ENCODE peak calls at places on chromosomes 4 and X, in ten cellular contexts. One of them, this sample, is unnamed.

GRCh38 chr4:93748943-93749342 is 79.6 kb upstream of the ATOH1 start:
- DNase-seq in HL-60: no peak
- DNase-seq in breast epithelium: no peak
- DNase-seq in sigmoid colon: no peak
- DNase-seq in SK-N-SH: no peak
- DNase-seq in esophagus muscularis mucosa: no peak
- DNase-seq in spleen: no peak
- DNase-seq in stomach: no peak
- DNase-seq in prostate gland: no peak
- DNase-seq in endothelial cell of umbilical vein: no peak
- DNase-seq in this sample: no peak

GRCh38 chr4:156606444-156607197 is 365.0 kb downstream of the PDGFC start:
- DNase-seq in esophagus muscularis mucosa: no peak
- DNase-seq in SK-N-SH: no peak
- DNase-seq in stomach: no peak
- DNase-seq in spleen: no peak
- DNase-seq in endothelial cell of umbilical vein: no peak
- DNase-seq in breast epithelium: no peak
- DNase-seq in sigmoid colon: no peak
- DNase-seq in HL-60: no peak
- DNase-seq in prostate gland: no peak
- DNase-seq in this sample: no peak

GRCh38 chr4:55503164-55503563 is 43.5 kb downstream of the CLOCK start:
- DNase-seq in endothelial cell of umbilical vein: peak; percentile 3
- DNase-seq in breast epithelium: no peak
- DNase-seq in spleen: no peak
- DNase-seq in prostate gland: no peak
- DNase-seq in sigmoid colon: no peak
- DNase-seq in SK-N-SH: no peak
- DNase-seq in esophagus muscularis mucosa: no peak
- DNase-seq in stomach: no peak
- DNase-seq in HL-60: no peak
- DNase-seq in this sample: no peak

GRCh38 chr4:151259752-151260151 is 17.2 kb upstream of the PRSS48 start:
- DNase-seq in esophagus muscularis mucosa: no peak
- DNase-seq in endothelial cell of umbilical vein: no peak
- DNase-seq in HL-60: no peak
- DNase-seq in stomach: no peak
- DNase-seq in spleen: no peak
- DNase-seq in sigmoid colon: no peak
- DNase-seq in prostate gland: no peak
- DNase-seq in SK-N-SH: no peak
- DNase-seq in breast epithelium: no peak
- DNase-seq in this sample: no peak

GRCh38 chr4:16224264-16224663 is 2.0 kb downstream of the TAPT1 start:
- DNase-seq in prostate gland: no peak
- DNase-seq in esophagus muscularis mucosa: no peak
- DNase-seq in spleen: no peak
- DNase-seq in stomach: no peak
- DNase-seq in sigmoid colon: no peak
- DNase-seq in HL-60: no peak
- DNase-seq in SK-N-SH: peak; percentile 24
- DNase-seq in breast epithelium: no peak
- DNase-seq in endothelial cell of umbilical vein: no peak
- DNase-seq in this sample: no peak

GRCh38 chr4:91147067-91147466 is 1019.9 kb downstream of the CCSER1 start:
- DNase-seq in esophagus muscularis mucosa: no peak
- DNase-seq in spleen: peak; percentile 59
- DNase-seq in prostate gland: no peak
- DNase-seq in endothelial cell of umbilical vein: no peak
- DNase-seq in breast epithelium: no peak
- DNase-seq in sigmoid colon: peak; percentile 34
- DNase-seq in HL-60: no peak
- DNase-seq in SK-N-SH: no peak
- DNase-seq in stomach: no peak
- DNase-seq in this sample: no peak

GRCh38 chrX:107700317-107700774 is 72.0 kb downstream of the PRPS1 start:
- DNase-seq in spleen: peak; percentile 56
- DNase-seq in stomach: no peak
- DNase-seq in prostate gland: no peak
- DNase-seq in endothelial cell of umbilical vein: no peak
- DNase-seq in SK-N-SH: no peak
- DNase-seq in breast epithelium: no peak
- DNase-seq in sigmoid colon: peak; percentile 80
- DNase-seq in esophagus muscularis mucosa: no peak
- DNase-seq in HL-60: no peak
- DNase-seq in this sample: peak; percentile 67

GRCh38 chrX:153958605-153959004 is 13.0 kb downstream of the HCFC1 start:
- DNase-seq in stomach: no peak
- DNase-seq in prostate gland: no peak
- DNase-seq in HL-60: no peak
- DNase-seq in endothelial cell of umbilical vein: no peak
- DNase-seq in esophagus muscularis mucosa: no peak
- DNase-seq in sigmoid colon: peak; percentile 62
- DNase-seq in breast epithelium: no peak
- DNase-seq in SK-N-SH: no peak
- DNase-seq in spleen: peak; percentile 66
- DNase-seq in this sample: no peak

GRCh38 chr4:182486895-182487294 is 243.7 kb downstream of the TENM3 start:
- DNase-seq in sigmoid colon: no peak
- DNase-seq in esophagus muscularis mucosa: no peak
- DNase-seq in breast epithelium: no peak
- DNase-seq in HL-60: no peak
- DNase-seq in spleen: no peak
- DNase-seq in SK-N-SH: no peak
- DNase-seq in stomach: no peak
- DNase-seq in prostate gland: no peak
- DNase-seq in endothelial cell of umbilical vein: no peak
- DNase-seq in this sample: no peak

GRCh38 chr4:102620697-102621497 is 119.7 kb downstream of the NFKB1 start:
- DNase-seq in SK-N-SH: peak; percentile 33
- DNase-seq in prostate gland: no peak
- DNase-seq in HL-60: peak; percentile 20
- DNase-seq in endothelial cell of umbilical vein: peak; percentile 67
- DNase-seq in sigmoid colon: no peak
- DNase-seq in spleen: no peak
- DNase-seq in esophagus muscularis mucosa: no peak
- DNase-seq in breast epithelium: peak; percentile 34
- DNase-seq in stomach: peak; percentile 58
- DNase-seq in this sample: no peak

GRCh38 chrX:40146471-40147398 is 49.0 kb upstream of the BCOR start:
- DNase-seq in spleen: peak; percentile 83
- DNase-seq in HL-60: peak; percentile 46
- DNase-seq in esophagus muscularis mucosa: no peak
- DNase-seq in stomach: no peak
- DNase-seq in prostate gland: no peak
- DNase-seq in sigmoid colon: peak; percentile 75
- DNase-seq in breast epithelium: no peak
- DNase-seq in SK-N-SH: peak; percentile 65
- DNase-seq in endothelial cell of umbilical vein: no peak
- DNase-seq in this sample: no peak

DNA sequence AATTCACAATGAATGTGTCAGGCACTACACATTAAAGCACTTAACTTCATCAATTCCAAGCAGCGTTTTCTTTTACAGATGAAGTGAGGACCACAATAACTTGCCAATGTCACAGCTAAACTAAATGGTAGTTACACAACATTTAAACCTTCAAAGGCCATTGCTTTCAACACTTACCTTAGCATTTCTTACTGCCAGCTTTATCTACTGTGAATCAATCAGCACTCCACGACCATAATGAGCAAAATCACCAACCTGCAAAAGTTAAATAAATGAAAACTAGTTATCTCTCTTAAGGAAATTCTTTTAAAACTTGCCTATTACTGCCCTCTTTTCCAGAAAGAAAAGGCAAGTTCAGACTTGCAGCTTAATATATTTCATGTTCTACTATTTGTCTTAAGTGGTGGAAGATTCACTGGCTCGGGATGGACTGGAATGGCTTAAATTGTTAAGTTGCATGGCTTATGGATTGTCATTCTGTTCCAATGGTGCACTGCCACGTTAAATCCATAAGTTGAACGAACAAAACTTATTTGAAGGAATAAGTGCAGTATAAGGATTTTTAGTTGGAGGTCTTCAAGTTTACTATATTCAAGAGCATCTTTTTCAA is 8.3 kb downstream of the RBMX start:
- DNase-seq in SK-N-SH: no peak
- DNase-seq in prostate gland: no peak
- DNase-seq in esophagus muscularis mucosa: no peak
- DNase-seq in breast epithelium: no peak
- DNase-seq in stomach: no peak
- DNase-seq in endothelial cell of umbilical vein: no peak
- DNase-seq in spleen: no peak
- DNase-seq in sigmoid colon: no peak
- DNase-seq in HL-60: no peak
- DNase-seq in this sample: no peak
- TF ChIP-seq POLR2AphosphoS5 in SK-N-SH: no peak
- TF ChIP-seq POLR2AphosphoS5 in prostate gland: no peak
- TF ChIP-seq POLR2AphosphoS5 in esophagus muscularis mucosa: no peak
- TF ChIP-seq POLR2AphosphoS5 in breast epithelium: no peak
- TF ChIP-seq POLR2AphosphoS5 in stomach: no peak
- TF ChIP-seq POLR2AphosphoS5 in endothelial cell of umbilical vein: no peak
- TF ChIP-seq POLR2AphosphoS5 in spleen: no peak
- TF ChIP-seq POLR2AphosphoS5 in sigmoid colon: no peak
- TF ChIP-seq POLR2AphosphoS5 in HL-60: no peak
- TF ChIP-seq POLR2AphosphoS5 in this sample: no peak

GRCh38 chr4:99087887-99088484 is 602 bp downstream of the ADH5 start:
- DNase-seq in breast epithelium: peak; percentile 80
- DNase-seq in SK-N-SH: peak; percentile 39
- DNase-seq in HL-60: peak; percentile 37
- DNase-seq in prostate gland: peak; percentile 79
- DNase-seq in esophagus muscularis mucosa: peak; percentile 95
- DNase-seq in spleen: no peak
- DNase-seq in endothelial cell of umbilical vein: peak; percentile 72
- DNase-seq in sigmoid colon: peak; percentile 95
- DNase-seq in stomach: peak; percentile 69
- DNase-seq in this sample: peak; percentile 87

GRCh38 chr4:99084595-99084994 is 4.0 kb downstream of the ADH5 start:
- DNase-seq in prostate gland: no peak
- DNase-seq in SK-N-SH: no peak
- DNase-seq in esophagus muscularis mucosa: no peak
- DNase-seq in sigmoid colon: no peak
- DNase-seq in spleen: no peak
- DNase-seq in endothelial cell of umbilical vein: no peak
- DNase-seq in stomach: no peak
- DNase-seq in breast epithelium: no peak
- DNase-seq in HL-60: no peak
- DNase-seq in this sample: no peak

GRCh38 chr4:99090511-99090910 is 1.9 kb upstream of the ADH5 start:
- DNase-seq in endothelial cell of umbilical vein: no peak
- DNase-seq in stomach: no peak
- DNase-seq in sigmoid colon: no peak
- DNase-seq in breast epithelium: no peak
- DNase-seq in spleen: no peak
- DNase-seq in SK-N-SH: no peak
- DNase-seq in HL-60: no peak
- DNase-seq in prostate gland: no peak
- DNase-seq in esophagus muscularis mucosa: no peak
- DNase-seq in this sample: no peak

GRCh38 chr4:99091174-99091573 is 2.6 kb upstream of the ADH5 start:
- DNase-seq in spleen: no peak
- DNase-seq in HL-60: no peak
- DNase-seq in prostate gland: no peak
- DNase-seq in stomach: no peak
- DNase-seq in esophagus muscularis mucosa: no peak
- DNase-seq in endothelial cell of umbilical vein: no peak
- DNase-seq in SK-N-SH: no peak
- DNase-seq in breast epithelium: no peak
- DNase-seq in sigmoid colon: no peak
- DNase-seq in this sample: no peak

GRCh38 chr4:99088485-99089365 is at the start of gene ADH5:
- DNase-seq in HL-60: peak; percentile 79
- DNase-seq in prostate gland: peak; percentile 88
- DNase-seq in sigmoid colon: peak; percentile 96
- DNase-seq in stomach: peak; percentile 88
- DNase-seq in spleen: peak; percentile 96
- DNase-seq in endothelial cell of umbilical vein: peak; percentile 72
- DNase-seq in esophagus muscularis mucosa: peak; percentile 98
- DNase-seq in SK-N-SH: peak; percentile 95
- DNase-seq in breast epithelium: peak; percentile 75
- DNase-seq in this sample: peak; percentile 95
- TF ChIP-seq POLR2AphosphoS5 in HL-60: peak; percentile 90
- TF ChIP-seq POLR2AphosphoS5 in prostate gland: peak; percentile 81
- TF ChIP-seq POLR2AphosphoS5 in sigmoid colon: peak; percentile 98
- TF ChIP-seq POLR2AphosphoS5 in stomach: peak; percentile 85
- TF ChIP-seq POLR2AphosphoS5 in spleen: peak; percentile 92
- TF ChIP-seq POLR2AphosphoS5 in endothelial cell of umbilical vein: peak; percentile 71
- TF ChIP-seq POLR2AphosphoS5 in esophagus muscularis mucosa: peak; percentile 99
- TF ChIP-seq POLR2AphosphoS5 in SK-N-SH: peak; percentile 98
- TF ChIP-seq POLR2AphosphoS5 in breast epithelium: peak; percentile 78
- TF ChIP-seq POLR2AphosphoS5 in this sample: no peak

DNA sequence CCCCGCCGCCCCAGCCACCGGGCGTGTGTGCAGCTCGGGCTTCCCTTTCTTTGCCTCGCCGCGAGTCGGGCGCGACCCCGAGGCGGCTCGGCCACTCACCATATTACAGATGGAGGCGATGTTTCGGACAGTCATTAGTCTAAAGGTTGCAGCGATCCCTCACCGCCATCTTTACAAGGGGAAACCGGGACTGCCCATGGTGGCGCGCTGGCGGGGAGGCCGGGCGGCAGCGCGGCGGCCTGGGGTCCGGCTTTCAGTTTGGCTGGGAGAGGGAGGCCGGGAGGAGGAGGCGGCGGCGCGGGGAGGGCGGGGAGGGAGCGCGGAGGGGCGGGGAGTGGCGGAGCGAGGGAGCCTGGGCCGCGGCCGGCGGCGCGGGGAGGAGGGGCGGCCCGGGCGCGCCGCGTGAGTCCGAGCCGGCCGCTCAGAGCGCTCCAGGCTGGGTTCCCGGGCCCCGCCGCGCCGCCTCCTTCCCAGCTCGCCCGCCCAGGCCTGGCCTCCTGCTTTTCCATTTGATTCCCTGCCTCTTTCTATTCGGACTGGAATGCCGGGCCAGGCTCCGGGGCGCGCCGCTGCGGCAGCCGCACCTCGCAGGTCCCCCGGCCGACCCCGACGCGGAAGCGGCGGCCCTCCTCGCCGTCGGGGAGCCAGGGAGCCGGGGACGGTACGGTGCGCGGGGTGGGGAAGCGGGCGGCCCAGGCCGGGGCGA is at the start of gene USP46:
- DNase-seq in stomach: peak; percentile 81
- DNase-seq in sigmoid colon: peak; percentile 86
- DNase-seq in SK-N-SH: peak; percentile 97
- DNase-seq in breast epithelium: peak; percentile 44
- DNase-seq in spleen: peak; percentile 89
- DNase-seq in prostate gland: peak; percentile 67
- DNase-seq in esophagus muscularis mucosa: peak; percentile 93
- DNase-seq in endothelial cell of umbilical vein: peak; percentile 66
- DNase-seq in HL-60: peak; percentile 55
- DNase-seq in this sample: peak; percentile 79
- TF ChIP-seq POLR2AphosphoS5 in stomach: no peak
- TF ChIP-seq POLR2AphosphoS5 in sigmoid colon: peak; percentile 58
- TF ChIP-seq POLR2AphosphoS5 in SK-N-SH: peak; percentile 65
- TF ChIP-seq POLR2AphosphoS5 in breast epithelium: no peak
- TF ChIP-seq POLR2AphosphoS5 in spleen: peak; percentile 51
- TF ChIP-seq POLR2AphosphoS5 in prostate gland: no peak
- TF ChIP-seq POLR2AphosphoS5 in esophagus muscularis mucosa: peak; percentile 65
- TF ChIP-seq POLR2AphosphoS5 in endothelial cell of umbilical vein: peak; percentile 69
- TF ChIP-seq POLR2AphosphoS5 in HL-60: peak; percentile 71
- TF ChIP-seq POLR2AphosphoS5 in this sample: no peak

GRCh38 chr4:48268956-48269860 is at the start of gene TEC:
- DNase-seq in esophagus muscularis mucosa: no peak
- DNase-seq in spleen: no peak
- DNase-seq in prostate gland: peak; percentile 7
- DNase-seq in HL-60: peak; percentile 60
- DNase-seq in endothelial cell of umbilical vein: peak; percentile 22
- DNase-seq in breast epithelium: peak; percentile 35
- DNase-seq in SK-N-SH: peak; percentile 30
- DNase-seq in stomach: peak; percentile 56
- DNase-seq in sigmoid colon: peak; percentile 73
- DNase-seq in this sample: peak; percentile 70
- TF ChIP-seq POLR2AphosphoS5 in esophagus muscularis mucosa: no peak
- TF ChIP-seq POLR2AphosphoS5 in spleen: peak; percentile 83
- TF ChIP-seq POLR2AphosphoS5 in prostate gland: no peak
- TF ChIP-seq POLR2AphosphoS5 in HL-60: no peak
- TF ChIP-seq POLR2AphosphoS5 in endothelial cell of umbilical vein: no peak
- TF ChIP-seq POLR2AphosphoS5 in breast epithelium: peak; percentile 38
- TF ChIP-seq POLR2AphosphoS5 in SK-N-SH: no peak
- TF ChIP-seq POLR2AphosphoS5 in stomach: no peak
- TF ChIP-seq POLR2AphosphoS5 in sigmoid colon: no peak
- TF ChIP-seq POLR2AphosphoS5 in this sample: no peak